ENCODE peak calls at places on chromosomes 2 and 18, in six cellular contexts. One of them, this sample, is unnamed.

GRCh38 chr2:105924932-105925331 is 180.2 kb downstream of the NCK2 start:
- DNase-seq in adrenal gland: no peak
- DNase-seq in nephron progenitor cell: no peak
- DNase-seq in activated T-cell treated with anti-CD3 and anti-CD28 coated beads for 1 hour: no peak
- DNase-seq in immature natural killer cell: no peak
- DNase-seq in myocyte: no peak
- DNase-seq in this sample: no peak

GRCh38 chr2:9300829-9301453 is 94.3 kb downstream of the ASAP2 start:
- DNase-seq in nephron progenitor cell: no peak
- DNase-seq in myocyte: no peak
- DNase-seq in adrenal gland: no peak
- DNase-seq in activated T-cell treated with anti-CD3 and anti-CD28 coated beads for 1 hour: no peak
- DNase-seq in immature natural killer cell: no peak
- DNase-seq in this sample: no peak

GRCh38 chr2:150944315-150944714 is 317.3 kb downstream of the RBM43 start:
- DNase-seq in nephron progenitor cell: no peak
- DNase-seq in myocyte: no peak
- DNase-seq in immature natural killer cell: no peak
- DNase-seq in activated T-cell treated with anti-CD3 and anti-CD28 coated beads for 1 hour: no peak
- DNase-seq in adrenal gland: no peak
- DNase-seq in this sample: no peak

GRCh38 chr2:96928277-96928781 is 58.1 kb downstream of the FAM178B start:
- DNase-seq in immature natural killer cell: no peak
- DNase-seq in nephron progenitor cell: no peak
- DNase-seq in myocyte: peak
- DNase-seq in adrenal gland: no peak
- DNase-seq in activated T-cell treated with anti-CD3 and anti-CD28 coated beads for 1 hour: no peak
- DNase-seq in this sample: no peak

GRCh38 chr18:49344825-49345224 is 115.6 kb downstream of the DYM start:
- DNase-seq in immature natural killer cell: no peak
- DNase-seq in myocyte: no peak
- DNase-seq in nephron progenitor cell: no peak
- DNase-seq in adrenal gland: no peak
- DNase-seq in activated T-cell treated with anti-CD3 and anti-CD28 coated beads for 1 hour: no peak
- DNase-seq in this sample: no peak

GRCh38 chr2:230956827-230957755 is 32.0 kb upstream of the GPR55 start:
- DNase-seq in nephron progenitor cell: peak
- DNase-seq in myocyte: peak
- DNase-seq in adrenal gland: peak
- DNase-seq in immature natural killer cell: peak
- DNase-seq in activated T-cell treated with anti-CD3 and anti-CD28 coated beads for 1 hour: no peak
- DNase-seq in this sample: peak

GRCh38 chr2:58032751-58033055 is 13.9 kb upstream of the VRK2 start:
- DNase-seq in nephron progenitor cell: no peak
- DNase-seq in adrenal gland: no peak
- DNase-seq in immature natural killer cell: no peak
- DNase-seq in activated T-cell treated with anti-CD3 and anti-CD28 coated beads for 1 hour: no peak
- DNase-seq in myocyte: no peak
- DNase-seq in this sample: no peak

GRCh38 chr18:26406854-26407517 is 141.4 kb downstream of the KCTD1 start:
- DNase-seq in activated T-cell treated with anti-CD3 and anti-CD28 coated beads for 1 hour: no peak
- DNase-seq in nephron progenitor cell: no peak
- DNase-seq in immature natural killer cell: no peak
- DNase-seq in adrenal gland: no peak
- DNase-seq in myocyte: no peak
- DNase-seq in this sample: no peak

GRCh38 chr2:197138513-197138912 is 172.1 kb downstream of the ANKRD44 start:
- DNase-seq in myocyte: no peak
- DNase-seq in activated T-cell treated with anti-CD3 and anti-CD28 coated beads for 1 hour: no peak
- DNase-seq in immature natural killer cell: no peak
- DNase-seq in nephron progenitor cell: no peak
- DNase-seq in adrenal gland: no peak
- DNase-seq in this sample: no peak

GRCh38 chr2:29033172-29033571 is 41.2 kb downstream of the PCARE start:
- DNase-seq in nephron progenitor cell: no peak
- DNase-seq in immature natural killer cell: no peak
- DNase-seq in adrenal gland: no peak
- DNase-seq in myocyte: peak
- DNase-seq in activated T-cell treated with anti-CD3 and anti-CD28 coated beads for 1 hour: no peak
- DNase-seq in this sample: no peak

GRCh38 chr2:229416116-229416694 is 145.1 kb upstream of the PID1 start:
- DNase-seq in myocyte: peak
- DNase-seq in activated T-cell treated with anti-CD3 and anti-CD28 coated beads for 1 hour: no peak
- DNase-seq in nephron progenitor cell: no peak
- DNase-seq in immature natural killer cell: no peak
- DNase-seq in adrenal gland: peak
- DNase-seq in this sample: no peak

GRCh38 chr2:99572798-99573197 is 83.0 kb upstream of the REV1 start:
- DNase-seq in nephron progenitor cell: no peak
- DNase-seq in immature natural killer cell: no peak
- DNase-seq in activated T-cell treated with anti-CD3 and anti-CD28 coated beads for 1 hour: no peak
- DNase-seq in myocyte: no peak
- DNase-seq in adrenal gland: no peak
- DNase-seq in this sample: no peak

This sample was measured in CD8-positive, alpha-beta T cell.